ENCODE peak calls at places on chromosomes 6 and 20, in six cellular contexts. M is stimulated activated CD8-positive, alpha-beta memory T cell treated with anti-CD3 and anti-CD28 coated beads, Interleukin-15, amount 100 ng/mL, for 4 hours; C is AG09319; P is NCI-H345; N is lung; T is CMK. B is an unnamed sample.

GRCh38 chr6:53530780-53531386 is 14.0 kb downstream of the GCLC start:
- DNase-seq in M (no peak), C (no peak), P (no peak), N (no peak), T (no peak), B (no peak)

GRCh38 chr6:143536866-143537691 is 25.6 kb upstream of the FUCA2 start:
- DNase-seq in M (peak), C (no peak), P (peak), N (peak), T (no peak), B (no peak)

GRCh38 chr20:46307139-46307998 is 929 bp downstream of the CDH22 start:
- DNase-seq in M (peak), C (peak), P (peak), N (peak), T (peak), B (no peak)

GRCh38 chr6:88376759-88377387 is 210.7 kb upstream of the CNR1 start:
- DNase-seq in M (no peak), C (no peak), P (no peak), N (no peak), T (no peak), B (no peak)

GRCh38 chr6:140806431-140806830 is 1326.3 kb upstream of the GJE1 start:
- DNase-seq in M (no peak), C (no peak), P (no peak), N (no peak), T (no peak), B (no peak)

GRCh38 chr6:129340983-129341382 is 369.0 kb downstream of the ARHGAP18 start:
- DNase-seq in M (no peak), C (peak), P (no peak), N (no peak), T (no peak), B (no peak)

GRCh38 chr20:62591591-62591990 is 50.7 kb upstream of the SLCO4A1 start:
- DNase-seq in M (no peak), C (no peak), P (no peak), N (no peak), T (no peak), B (no peak)

GRCh38 chr20:13402171-13402760 is 181.2 kb downstream of the ISM1 start:
- DNase-seq in M (no peak), C (no peak), P (no peak), N (no peak), T (no peak), B (no peak)

GRCh38 chr6:4606681-4607025 is 169.6 kb upstream of the CDYL start:
- DNase-seq in M (no peak), C (no peak), P (no peak), N (no peak), T (no peak), B (no peak)

B was measured in esophagus muscularis mucosa.